ENCODE peak calls at places on chromosomes 11 and 22, in five cellular contexts. G is B cell, C is OCI-M1, Z is dermis microvascular lymphatic vessel endothelial cell, L is psoas muscle. Q is an unnamed sample.

GRCh38 chr11:18727499-18728236 is 1.7 kb upstream of the IGSF22 start:
- DNase-seq in G (peak), C (peak), Z (peak), L (no peak), Q (peak)

GRCh38 chr11:7348432-7349298 is 97.0 kb downstream of the SYT9 start:
- DNase-seq in G (no peak), C (no peak), Z (no peak), L (no peak), Q (no peak)

GRCh38 chr11:15867886-15868285 is 488.5 kb downstream of the SOX6 start:
- DNase-seq in G (no peak), C (no peak), Z (no peak), L (no peak), Q (no peak)

GRCh38 chr11:88288560-88288959 is 49.0 kb downstream of the CTSC start:
- DNase-seq in G (no peak), C (no peak), Z (no peak), L (no peak), Q (no peak)

GRCh38 chr22:50569896-50570535 is 7.3 kb upstream of the SYCE3 start:
- DNase-seq in G (no peak), C (no peak), Z (no peak), L (no peak), Q (no peak)

GRCh38 chr22:19766506-19767426 is 6.2 kb downstream of the TBX1 start:
- DNase-seq in G (no peak), C (peak), Z (peak), L (peak), Q (peak)

GRCh38 chr22:48868554-48868953 is 959.1 kb downstream of the BRD1 start:
- DNase-seq in G (no peak), C (no peak), Z (no peak), L (no peak), Q (no peak)

GRCh38 chr11:112216591-112217105 is 9.6 kb upstream of the PTS start:
- DNase-seq in G (no peak), C (no peak), Z (no peak), L (no peak), Q (no peak)

GRCh38 chr11:65870706-65871681 is 1.6 kb downstream of the EFEMP2 start:
- DNase-seq in G (no peak), C (no peak), Z (no peak), L (peak), Q (no peak)

GRCh38 chr11:23124996-23125395 is 264.7 kb upstream of the CCDC179 start:
- DNase-seq in G (no peak), C (peak), Z (peak), L (no peak), Q (no peak)

GRCh38 chr11:108916290-108916689 is 251.4 kb downstream of the DDX10 start:
- DNase-seq in G (no peak), C (no peak), Z (peak), L (no peak), Q (no peak)

GRCh38 chr11:23425379-23425778 is 565.1 kb upstream of the CCDC179 start:
- DNase-seq in G (no peak), C (no peak), Z (no peak), L (no peak), Q (no peak)

GRCh38 chr22:17734197-17734596 is 40.1 kb downstream of the BID start:
- DNase-seq in G (no peak), C (no peak), Z (peak), L (no peak), Q (peak)

GRCh38 chr11:8867856-8868705 is 42.9 kb upstream of the AKIP1 start:
- DNase-seq in G (no peak), C (no peak), Z (peak), L (no peak), Q (no peak)

GRCh38 chr11:68854273-68854958 is 12.7 kb upstream of the CPT1A start:
- DNase-seq in G (no peak), C (no peak), Z (no peak), L (no peak), Q (no peak)

GRCh38 chr11:48096588-48097525 is 116.5 kb downstream of the PTPRJ start:
- DNase-seq in G (no peak), C (no peak), Z (no peak), L (no peak), Q (no peak)

GRCh38 chr11:34890812-34891211 is 25.4 kb downstream of the APIP start:
- DNase-seq in G (no peak), C (peak), Z (peak), L (no peak), Q (no peak)

GRCh38 chr11:75441804-75442132 is 8.8 kb upstream of the KLHL35 start:
- DNase-seq in G (no peak), C (no peak), Z (no peak), L (no peak), Q (no peak)

GRCh38 chr22:31340360-31340759 is 5.8 kb downstream of the PATZ1 start:
- DNase-seq in G (no peak), C (no peak), Z (no peak), L (no peak), Q (no peak)

GRCh38 chr22:35930933-35931332 is 97.7 kb downstream of the RBFOX2 start:
- DNase-seq in G (no peak), C (peak), Z (peak), L (no peak), Q (no peak)

GRCh38 chr11:72548481-72548880 is 114.2 kb upstream of the CLPB start:
- DNase-seq in G (no peak), C (no peak), Z (no peak), L (no peak), Q (no peak)

GRCh38 chr11:312092-312816 is 1.6 kb upstream of the IFITM1 start:
- DNase-seq in G (no peak), C (no peak), Z (no peak), L (peak), Q (no peak)

GRCh38 chr11:122209619-122210377 is 93.8 kb upstream of the BLID start:
- DNase-seq in G (no peak), C (no peak), Z (peak), L (peak), Q (no peak)

GRCh38 chr11:70189622-70190021 is 13.5 kb upstream of the FADD start:
- DNase-seq in G (no peak), C (no peak), Z (no peak), L (no peak), Q (no peak)

GRCh38 chr11:89182773-89183172 is 5.1 kb downstream of the TYR start:
- DNase-seq in G (no peak), C (peak), Z (no peak), L (no peak), Q (no peak)

GRCh38 chr11:27720277-27720830 is 20.1 kb upstream of the BDNF start:
- DNase-seq in G (no peak), C (peak), Z (peak), L (no peak), Q (no peak)

GRCh38 chr11:74948546-74948897 is 369 bp downstream of the XRRA1 start:
- DNase-seq in G (no peak), C (no peak), Z (peak), L (no peak), Q (no peak)

GRCh38 chr11:19076744-19077589 is 16.4 kb upstream of the MRGPRX2 start:
- DNase-seq in G (no peak), C (peak), Z (peak), L (peak), Q (peak)

GRCh38 chr11:61752117-61752924 is at the start of gene MYRF:
- DNase-seq in G (no peak), C (peak), Z (peak), L (peak), Q (peak)

GRCh38 chr11:26949846-26950245 is 44.1 kb upstream of the FIBIN start:
- DNase-seq in G (no peak), C (no peak), Z (no peak), L (no peak), Q (no peak)

GRCh38 chr11:16292167-16292859 is 64.0 kb downstream of the SOX6 start:
- DNase-seq in G (no peak), C (no peak), Z (no peak), L (no peak), Q (no peak)

GRCh38 chr22:20171288-20172037 is 20.6 kb upstream of the CCDC188 start:
- DNase-seq in G (no peak), C (no peak), Z (no peak), L (no peak), Q (no peak)

GRCh38 chr11:65219930-65220213 is 38.1 kb downstream of the CAPN1 start:
- DNase-seq in G (no peak), C (no peak), Z (no peak), L (no peak), Q (no peak)

GRCh38 chr11:33657757-33658156 is 42.9 kb downstream of the C11orf91 start:
- DNase-seq in G (no peak), C (no peak), Z (no peak), L (no peak), Q (no peak)

GRCh38 chr11:71202598-71202944 is 49.8 kb downstream of the SHANK2 start:
- DNase-seq in G (no peak), C (no peak), Z (no peak), L (no peak), Q (no peak)

GRCh38 chr11:73186294-73186850 is 31.7 kb upstream of the P2RY2 start:
- DNase-seq in G (no peak), C (no peak), Z (no peak), L (no peak), Q (no peak)

GRCh38 chr11:11534981-11535380 is 86.8 kb downstream of the GALNT18 start:
- DNase-seq in G (no peak), C (no peak), Z (peak), L (no peak), Q (no peak)

GRCh38 chr11:120197254-120197891 is 13.5 kb upstream of the OAF start:
- DNase-seq in G (no peak), C (no peak), Z (no peak), L (no peak), Q (no peak)

Q was measured in activated T-helper 1 cell treated with anti-CD3 and anti-CD28 coated beads, Interleukin-12 subunit alpha, Interleukin-12 subunit beta, Interleukin-2, Interleukin-4 antibody, amounts not matched to agents 30 ng/mL and 10 ng/mL and 1 ng/mL, durations not matched to agents 14 hours and 24 hours and 36 hours.